ENCODE peak calls at places on chromosomes 13 and 19, in eight cellular contexts. H is tibial artery, U is GM23338, L is brain microvascular endothelial cell, C is bronchial epithelial cell, D is testis, X is ascending aorta, P is DND-41. W is an unnamed sample.
A peak's percentile ranks its signal among the peaks of the same experiment; 100 is the strongest.

GRCh38 chr13:31380728-31381127 is 181.0 kb downstream of the B3GLCT start:
- DNase-seq in P (no peak), L (no peak), U (peak; percentile 21), H (no peak), X (no peak), C (no peak), D (no peak), W (peak; percentile 29)

GRCh38 chr19:29119582-29119981 is 93.4 kb downstream of the UQCRFS1 start:
- DNase-seq in P (no peak), D (peak; percentile 34), X (no peak), C (no peak), L (no peak), H (no peak), U (peak; percentile 47), W (peak; percentile 68)

GRCh38 chr19:11414544-11414943 is 4.6 kb downstream of the RGL3 start:
- DNase-seq in D (no peak), L (no peak), U (no peak), H (no peak), P (no peak), X (no peak), C (no peak), W (no peak)

GRCh38 chr13:107743983-107744382 is 471.4 kb downstream of the LIG4 start:
- DNase-seq in D (no peak), U (no peak), L (no peak), H (no peak), P (no peak), X (no peak), C (no peak), W (no peak)

GRCh38 chr13:57345526-57345925 is 178.5 kb downstream of the PRR20E start:
- DNase-seq in U (no peak), X (no peak), H (no peak), L (no peak), C (peak; percentile 5), P (no peak), D (no peak), W (no peak)

GRCh38 chr19:29010276-29010675 is 202.7 kb downstream of the UQCRFS1 start:
- DNase-seq in D (no peak), H (no peak), L (no peak), P (no peak), U (no peak), X (no peak), C (no peak), W (no peak)

GRCh38 chr13:50408068-50408467 is 392.8 kb downstream of the KCNRG start:
- DNase-seq in C (no peak), U (no peak), X (no peak), H (no peak), D (no peak), P (no peak), L (no peak), W (no peak)

GRCh38 chr19:58296086-58296485 is 9.1 kb upstream of the ERVK3-1 start:
- DNase-seq in P (no peak), U (no peak), L (no peak), C (no peak), D (no peak), X (no peak), H (no peak), W (no peak)

GRCh38 chr19:932647-933552 is 7.1 kb downstream of the ARID3A start:
- DNase-seq in X (peak; percentile 75), U (peak; percentile 74), P (no peak), C (no peak), D (no peak), H (peak; percentile 50), L (peak; percentile 70), W (peak; percentile 91)

GRCh38 chr13:30128591-30128990 is 178.8 kb downstream of the KATNAL1 start:
- DNase-seq in C (no peak), U (no peak), P (no peak), X (no peak), L (no peak), D (no peak), H (no peak), W (no peak)

GRCh38 chr19:39946532-39946931 is 12.1 kb upstream of the FCGBP start:
- DNase-seq in H (no peak), L (no peak), D (no peak), X (no peak), U (no peak), P (no peak), C (peak; percentile 67), W (no peak)

GRCh38 chr13:21616880-21617279 is 12.9 kb upstream of the MICU2 start:
- DNase-seq in P (no peak), C (no peak), U (no peak), X (no peak), H (no peak), L (no peak), D (no peak), W (no peak)

GRCh38 chr13:100887729-100888151 is 213.1 kb upstream of the TMTC4 start:
- DNase-seq in C (peak; percentile 21), H (no peak), U (no peak), L (peak; percentile 85), P (no peak), D (no peak), X (no peak), W (no peak)

GRCh38 chr13:60178327-60178726 is 14.6 kb upstream of the DIAPH3 start:
- DNase-seq in C (no peak), U (no peak), D (no peak), X (no peak), H (no peak), P (no peak), L (no peak), W (no peak)

GRCh38 chr19:41691268-41691970 is 3.3 kb upstream of the CEACAM7 start:
- DNase-seq in C (peak; percentile 8), D (no peak), X (peak; percentile 50), P (no peak), L (no peak), U (peak; percentile 78), H (no peak), W (peak; percentile 76)

GRCh38 chr13:44816701-44817684 is 172.3 kb downstream of the NUFIP1 start:
- DNase-seq in D (no peak), U (no peak), P (no peak), C (peak; percentile 50), H (no peak), X (no peak), L (peak; percentile 20), W (no peak)

GRCh38 chr19:33193269-33193863 is 764 bp upstream of the LRP3 start:
- DNase-seq in P (no peak), D (no peak), C (no peak), X (no peak), H (no peak), L (no peak), U (no peak), W (no peak)

GRCh38 chr13:94950303-94950702 is 238.0 kb upstream of the SOX21 start:
- DNase-seq in L (peak; percentile 2), P (no peak), D (no peak), C (no peak), X (no peak), H (no peak), U (peak; percentile 74), W (peak; percentile 24)

GRCh38 chr19:14703833-14704232 is 14.0 kb downstream of the ZNF333 start:
- DNase-seq in P (no peak), U (no peak), L (no peak), H (no peak), D (no peak), C (no peak), X (no peak), W (no peak)

GRCh38 chr13:39515231-39515630 is 87.8 kb downstream of the LHFPL6 start:
- DNase-seq in C (no peak), D (no peak), H (no peak), U (no peak), L (no peak), P (no peak), X (no peak), W (no peak)

GRCh38 chr13:39960206-39960605 is 304.7 kb downstream of the COG6 start:
- DNase-seq in L (no peak), U (no peak), P (no peak), H (no peak), C (no peak), X (no peak), D (no peak), W (no peak)

GRCh38 chr13:94947965-94948371 is 235.6 kb upstream of the SOX21 start:
- DNase-seq in X (no peak), U (peak; percentile 50), C (no peak), L (no peak), P (no peak), H (no peak), D (no peak), W (no peak)

DNA sequence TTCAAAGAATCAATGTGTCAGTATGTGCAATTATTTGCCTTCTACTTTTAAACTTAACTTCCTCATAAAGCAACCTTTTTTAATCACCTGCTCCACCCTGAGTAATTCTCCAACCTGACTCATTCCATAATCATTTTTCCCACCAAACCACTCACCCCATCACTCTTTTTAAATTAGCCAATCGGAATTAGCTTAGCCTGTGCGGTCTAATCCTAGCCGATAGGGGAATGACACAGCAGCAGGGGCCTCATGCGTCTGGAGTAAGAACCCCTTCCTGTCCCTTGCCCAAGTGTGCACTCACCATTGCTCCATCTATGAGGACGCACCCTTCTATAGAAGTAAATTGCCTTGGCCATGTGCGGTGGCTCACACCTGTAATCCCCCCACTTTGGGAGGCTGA is 27.4 kb upstream of the ZNF83 start:
- DNase-seq in U (no peak), H (no peak), D (no peak), X (no peak), C (peak; percentile 78), P (no peak), L (peak; percentile 34), W (no peak)
- H3K4me3 ChIP-seq in U (no peak overlapping the region), H (no peak overlapping the region), D (no peak overlapping the region), X (no peak overlapping the region), C (no peak overlapping the region), P (no peak overlapping the region), L (no peak overlapping the region), W (no peak overlapping the region)

GRCh38 chr13:97435794-97436193 is 1.8 kb downstream of the RAP2A start:
- DNase-seq in P (no peak), D (no peak), C (peak; percentile 14), U (no peak), X (no peak), H (no peak), L (no peak), W (no peak)
- H3K4me3 ChIP-seq in P (peak overlapping the region; percentile 75), D (peak overlapping the region; percentile 15), C (no peak overlapping the region), U (peak overlapping the region; percentile 90), X (peak overlapping the region; percentile 97), H (peak overlapping the region; percentile 91), L (peak overlapping the region; percentile 80), W (peak overlapping the region; percentile 12)

GRCh38 chr13:24276310-24276709 is 33.1 kb upstream of the C1QTNF9 start:
- DNase-seq in U (no peak), L (no peak), H (no peak), C (no peak), D (no peak), P (no peak), X (no peak), W (no peak)
- H3K4me3 ChIP-seq in U (no peak overlapping the region), L (no peak overlapping the region), H (no peak overlapping the region), C (no peak overlapping the region), D (no peak overlapping the region), P (no peak overlapping the region), X (no peak overlapping the region), W (no peak overlapping the region)

GRCh38 chr13:27034678-27035111 is 136.9 kb downstream of the USP12 start:
- DNase-seq in P (no peak), L (no peak), C (no peak), H (no peak), D (no peak), X (no peak), U (peak; percentile 63), W (peak; percentile 75)
- H3K4me3 ChIP-seq in P (no peak overlapping the region), L (peak overlapping the region; percentile 15), C (no peak overlapping the region), H (peak overlapping the region; percentile 18), D (no peak overlapping the region), X (peak overlapping the region; percentile 42), U (peak overlapping the region; percentile 69), W (peak overlapping the region; percentile 45)

W was measured in H7.